ENCODE peak calls at places on chromosomes 3 and 15, in five cellular contexts. I is skeletal muscle cell, E is HAP-1, N is MG63, D is psoas muscle. C is an unnamed sample.

GRCh38 chr15:63188247-63188936 is 1.0 kb upstream of the RAB8B start:
- DNase-seq in N (no peak), E (peak; percentile 53), D (no peak), I (no peak), C (no peak)

GRCh38 chr15:63050737-63051700 is 8.5 kb downstream of the TPM1 start:
- DNase-seq in I (no peak), N (no peak), D (no peak), E (no peak), C (no peak)

GRCh38 chr3:30894521-30895289 is at the start of gene GADL1:
- DNase-seq in D (peak; percentile 78), E (peak; percentile 74), I (no peak), N (peak; percentile 38), C (peak; percentile 5)

GRCh38 chr15:98904466-98905048 is 103.0 kb downstream of the PGPEP1L start:
- DNase-seq in E (peak; percentile 53), D (no peak), I (no peak), N (peak; percentile 26), C (no peak)

GRCh38 chr3:29258161-29258560 is 22.7 kb upstream of the RBMS3 start:
- DNase-seq in I (no peak), E (no peak), N (no peak), D (no peak), C (no peak)

GRCh38 chr3:55746808-55747413 is 259.8 kb upstream of the WNT5A start:
- DNase-seq in E (no peak), N (no peak), D (no peak), I (no peak), C (no peak)

GRCh38 chr15:78565951-78566774 is 843 bp downstream of the CHRNA5 start:
- DNase-seq in N (no peak), I (no peak), E (peak; percentile 70), D (no peak), C (no peak)

GRCh38 chr3:141047168-141047567 is 4.0 kb upstream of the SPSB4 start:
- DNase-seq in D (no peak), E (no peak), N (no peak), I (no peak), C (no peak)

GRCh38 chr3:116702370-116702769 is 7.2 kb upstream of the TUSC7 start:
- DNase-seq in E (no peak), N (no peak), D (no peak), I (no peak), C (no peak)

GRCh38 chr15:98548172-98548971 is 100.0 kb upstream of the IGF1R start:
- DNase-seq in I (peak; percentile 26), D (peak; percentile 85), N (peak; percentile 89), E (peak; percentile 58), C (peak; percentile 38)

GRCh38 chr3:72329354-72329753 is 518.9 kb downstream of the SHQ1 start:
- DNase-seq in E (peak; percentile 45), N (no peak), D (no peak), I (no peak), C (peak; percentile 45)

GRCh38 chr3:57228734-57229505 is 1.4 kb downstream of the APPL1 start:
- DNase-seq in D (no peak), I (peak; percentile 12), E (no peak), N (peak; percentile 28), C (no peak)

GRCh38 chr3:66598168-66598567 is 97.3 kb upstream of the LRIG1 start:
- DNase-seq in I (peak; percentile 66), N (peak; percentile 5), D (no peak), E (no peak), C (no peak)

GRCh38 chr15:97470417-97470816 is 490.1 kb upstream of the ARRDC4 start:
- DNase-seq in D (no peak), I (no peak), E (no peak), N (no peak), C (no peak)

GRCh38 chr3:171256445-171257250 is 203.6 kb downstream of the TNIK start:
- DNase-seq in E (no peak), I (no peak), N (no peak), D (no peak), C (no peak)

GRCh38 chr15:80789296-80789695 is 10.1 kb downstream of the CEMIP start:
- DNase-seq in D (no peak), N (no peak), E (no peak), I (no peak), C (no peak)

GRCh38 chr3:61537366-61537765 is 24.0 kb upstream of the PTPRG start:
- DNase-seq in I (no peak), N (no peak), E (no peak), D (no peak), C (no peak)

GRCh38 chr15:40872791-40873526 is 1.1 kb downstream of the RHOV start:
- DNase-seq in N (no peak), D (no peak), E (no peak), I (no peak), C (no peak)

GRCh38 chr3:53243165-53243564 is 12.7 kb downstream of the TKT start:
- DNase-seq in N (no peak), I (peak; percentile 41), E (peak; percentile 57), D (peak; percentile 61), C (peak; percentile 69)

GRCh38 chr3:112119686-112120484 is 13.2 kb downstream of the GCSAM start:
- DNase-seq in I (no peak), N (no peak), E (peak; percentile 65), D (no peak), C (no peak)

GRCh38 chr3:16055606-16056209 is 118.8 kb upstream of the GALNT15 start:
- DNase-seq in D (no peak), N (no peak), I (no peak), E (no peak), C (no peak)

GRCh38 chr3:16048435-16049318 is 125.8 kb upstream of the GALNT15 start:
- DNase-seq in D (no peak), E (peak; percentile 62), N (peak; percentile 12), I (no peak), C (no peak)

GRCh38 chr3:16052964-16053363 is 121.5 kb upstream of the GALNT15 start:
- DNase-seq in N (no peak), I (no peak), D (no peak), E (no peak), C (no peak)

GRCh38 chr3:16053794-16054193 is 120.7 kb upstream of the GALNT15 start:
- DNase-seq in I (no peak), D (no peak), E (no peak), N (no peak), C (no peak)

GRCh38 chr3:16050641-16051467 is 123.6 kb upstream of the GALNT15 start:
- DNase-seq in I (no peak), E (no peak), D (no peak), N (no peak), C (no peak)
- H3K4me3 ChIP-seq in I (no peak overlapping the region), E (no peak overlapping the region), D (peak overlapping the region; percentile 9), N (no peak overlapping the region), C (no peak overlapping the region)

GRCh38 chr3:151175952-151176351 is 27.1 kb downstream of the GPR171 start:
- DNase-seq in D (no peak), I (no peak), N (no peak), E (no peak), C (no peak)
- H3K4me3 ChIP-seq in D (no peak overlapping the region), I (no peak overlapping the region), N (no peak overlapping the region), E (no peak overlapping the region), C (no peak overlapping the region)

GRCh38 chr3:129228891-129229585 is 20.4 kb upstream of the COPG1 start:
- DNase-seq in E (no peak), D (no peak), I (no peak), N (peak; percentile 70), C (peak; percentile 37)

GRCh38 chr3:129230311-129231019 is 18.9 kb upstream of the COPG1 start:
- DNase-seq in E (no peak), N (peak; percentile 90), D (no peak), I (no peak), C (no peak)

GRCh38 chr3:129231331-129232119 is 17.9 kb upstream of the COPG1 start:
- DNase-seq in D (no peak), I (no peak), E (no peak), N (peak; percentile 17), C (no peak)

GRCh38 chr3:129224984-129225393 is 24.4 kb upstream of the COPG1 start:
- DNase-seq in I (no peak), E (no peak), D (peak; percentile 96), N (peak; percentile 98), C (no peak)

GRCh38 chr3:129226374-129226773 is 23.0 kb upstream of the COPG1 start:
- DNase-seq in I (peak; percentile 83), D (peak; percentile 97), E (no peak), N (peak; percentile 100), C (peak; percentile 49)
- H3K4me3 ChIP-seq in I (no peak overlapping the region), D (peak overlapping the region; percentile 27), E (no peak overlapping the region), N (no peak overlapping the region), C (no peak overlapping the region)

DNA sequence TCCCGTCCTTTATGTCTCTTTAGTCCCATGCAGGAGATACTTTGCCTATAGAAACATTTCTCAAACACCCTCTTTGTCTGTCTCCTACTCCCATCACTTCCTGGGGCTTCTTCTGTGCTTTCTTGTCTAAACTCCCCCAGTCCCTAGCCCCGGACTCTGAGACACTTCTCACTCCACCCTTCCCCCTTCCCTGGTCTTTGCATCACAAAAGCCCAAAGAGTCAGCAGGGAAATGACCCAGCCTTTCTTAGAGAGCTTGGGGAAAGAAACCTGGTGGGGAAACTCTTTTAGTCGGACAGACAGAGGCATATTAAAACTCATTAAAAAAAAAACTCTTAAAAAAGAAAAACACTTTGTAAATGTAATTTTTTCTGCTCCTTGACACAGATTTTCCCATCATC is 211.2 kb downstream of the TJP1 start:
- DNase-seq in D (no peak), E (no peak), I (no peak), N (no peak), C (no peak)
- H3K4me3 ChIP-seq in D (no peak overlapping the region), E (no peak overlapping the region), I (no peak overlapping the region), N (no peak overlapping the region), C (no peak overlapping the region)

DNA sequence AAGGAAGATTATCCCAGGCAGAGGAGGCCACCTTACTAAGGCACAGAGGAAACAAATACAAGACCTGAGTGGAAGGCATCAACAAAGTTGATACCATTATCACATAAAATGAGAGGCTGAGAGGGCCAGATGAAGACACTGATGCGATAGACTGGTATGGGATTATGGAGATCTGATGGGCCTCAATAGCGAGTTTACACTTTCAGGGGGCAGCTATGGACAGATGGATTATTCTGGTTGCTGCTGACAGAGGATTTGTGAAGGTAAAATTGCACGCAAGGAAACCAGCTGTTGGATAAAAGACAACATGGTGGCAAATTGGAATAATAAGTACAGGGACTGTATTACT is 203.9 kb downstream of the MBNL1 start:
- DNase-seq in D (no peak), N (no peak), I (no peak), E (no peak), C (no peak)
- H3K4me3 ChIP-seq in D (peak overlapping the region; percentile 19), N (no peak overlapping the region), I (no peak overlapping the region), E (no peak overlapping the region), C (no peak overlapping the region)

GRCh38 chr15:49273734-49274318 is 103.8 kb downstream of the GALK2 start:
- DNase-seq in I (no peak), N (no peak), D (no peak), E (no peak), C (no peak)

GRCh38 chr15:49282366-49282765 is 112.3 kb downstream of the GALK2 start:
- DNase-seq in N (peak; percentile 41), D (no peak), I (peak; percentile 41), E (no peak), C (no peak)

GRCh38 chr15:49279481-49280186 is 109.6 kb downstream of the GALK2 start:
- DNase-seq in N (no peak), I (peak; percentile 8), D (no peak), E (no peak), C (no peak)
- H3K4me3 ChIP-seq in N (no peak overlapping the region), I (no peak overlapping the region), D (peak overlapping the region; percentile 19), E (no peak overlapping the region), C (no peak overlapping the region)